ENCODE peak calls at places on chromosomes 2 and 18, in five cellular contexts. J is NT2/D1, T is HepG2, Z is GM12878, X is H1. K is an unnamed sample.

GRCh38 chr18:11327656-11328055 is 178.3 kb upstream of the PIEZO2 start:
- DNase-seq in J (no peak), X (no peak), Z (no peak), T (no peak), K (no peak)

GRCh38 chr2:24409700-24410556 is 49.6 kb upstream of the ITSN2 start:
- DNase-seq in X (no peak), T (peak), J (peak), Z (peak), K (peak)

GRCh38 chr2:74887445-74887951 is 53.6 kb downstream of the HK2 start:
- DNase-seq in J (no peak), T (no peak), X (no peak), Z (no peak), K (no peak)

GRCh38 chr18:79784071-79784913 is 13.4 kb upstream of the KCNG2 start:
- DNase-seq in X (no peak), J (no peak), Z (no peak), T (no peak), K (no peak)

GRCh38 chr2:71505086-71505769 is 51.9 kb downstream of the DYSF start:
- DNase-seq in X (no peak), T (no peak), J (no peak), Z (no peak), K (no peak)

GRCh38 chr2:215612770-215613169 is 176.9 kb upstream of the FN1 start:
- DNase-seq in J (no peak), T (no peak), Z (no peak), X (no peak), K (no peak)

GRCh38 chr2:18834341-18834740 is 245.0 kb upstream of the NT5C1B start:
- DNase-seq in Z (no peak), X (no peak), T (no peak), J (no peak), K (no peak)

GRCh38 chr2:157792345-157793052 is 83.6 kb downstream of the ACVR1 start:
- DNase-seq in X (no peak), J (no peak), T (no peak), Z (no peak), K (no peak)

GRCh38 chr2:18378020-18378653 is 182.3 kb downstream of the RDH14 start:
- DNase-seq in X (no peak), T (peak), J (peak), Z (no peak), K (peak)

GRCh38 chr2:146634256-146635068 is 1210.4 kb upstream of the ACVR2A start:
- DNase-seq in X (no peak), T (no peak), Z (no peak), J (no peak), K (no peak)

GRCh38 chr2:95374451-95374915 is 28.0 kb upstream of the FAHD2A start:
- DNase-seq in T (no peak), Z (no peak), X (no peak), J (no peak), K (no peak)

GRCh38 chr2:238129166-238130010 is 9.1 kb upstream of the KLHL30 start:
- DNase-seq in Z (no peak), X (no peak), T (no peak), J (no peak), K (no peak)

GRCh38 chr2:137249463-137249862 is 484.1 kb downstream of the THSD7B start:
- DNase-seq in Z (no peak), T (no peak), X (no peak), J (no peak), K (no peak)

GRCh38 chr2:53036196-53036595 is 731.4 kb upstream of the CHAC2 start:
- DNase-seq in Z (no peak), J (no peak), T (no peak), X (no peak), K (no peak)

GRCh38 chr2:29014811-29015414 is 33.8 kb downstream of the TOGARAM2 start:
- DNase-seq in T (no peak), Z (no peak), X (no peak), J (no peak), K (no peak)

GRCh38 chr2:147843421-147843863 is 1.4 kb upstream of the ACVR2A start:
- DNase-seq in X (no peak), T (no peak), J (peak), Z (no peak), K (no peak)

GRCh38 chr2:117835990-117836760 is 21.7 kb downstream of the DDX18 start:
- DNase-seq in J (peak), Z (no peak), T (peak), X (no peak), K (peak)

GRCh38 chr2:238864207-238865014 is 16.5 kb downstream of the TWIST2 start:
- DNase-seq in Z (no peak), X (peak), T (peak), J (peak), K (peak)

GRCh38 chr2:156331572-156332451 is 709 bp downstream of the NR4A2 start:
- DNase-seq in X (no peak), T (no peak), J (no peak), Z (no peak), K (peak)

GRCh38 chr18:8998481-8999217 is 103.8 kb upstream of the NDUFV2 start:
- DNase-seq in T (no peak), Z (no peak), X (no peak), J (no peak), K (no peak)

GRCh38 chr2:156512451-156512850 is 76.3 kb downstream of the GPD2 start:
- DNase-seq in Z (no peak), X (no peak), T (no peak), J (no peak), K (no peak)

GRCh38 chr2:12727085-12727484 is 10.3 kb downstream of the TRIB2 start:
- DNase-seq in T (no peak), J (no peak), X (no peak), Z (no peak), K (no peak)

GRCh38 chr18:13464432-13465125 is 246.0 kb downstream of the LDLRAD4 start:
- DNase-seq in X (no peak), T (no peak), Z (peak), J (no peak), K (no peak)

GRCh38 chr2:83970262-83970929 is 488.7 kb downstream of the SUCLG1 start:
- DNase-seq in Z (no peak), J (no peak), X (no peak), T (no peak), K (no peak)

GRCh38 chr2:166246901-166247300 is 119.1 kb upstream of the SCN1A start:
- DNase-seq in Z (no peak), X (no peak), T (no peak), J (no peak), K (no peak)

GRCh38 chr2:149456285-149456684 is 125.9 kb downstream of the LYPD6 start:
- DNase-seq in J (no peak), Z (no peak), T (peak), X (peak), K (no peak)

GRCh38 chr2:157107877-157108276 is 149.6 kb upstream of the GALNT5 start:
- DNase-seq in J (no peak), X (no peak), T (no peak), Z (no peak), K (no peak)

GRCh38 chr2:147442766-147443165 is 402.1 kb upstream of the ACVR2A start:
- DNase-seq in J (no peak), T (no peak), Z (no peak), X (no peak), K (no peak)

GRCh38 chr2:48504647-48505327 is 25.2 kb upstream of the STON1 start:
- DNase-seq in T (no peak), Z (no peak), X (no peak), J (no peak), K (no peak)

GRCh38 chr2:234145511-234145910 is 95.0 kb downstream of the SPP2 start:
- DNase-seq in T (no peak), J (no peak), X (no peak), Z (no peak), K (no peak)

GRCh38 chr2:234146087-234146826 is 95.8 kb downstream of the SPP2 start:
- DNase-seq in X (no peak), Z (no peak), T (no peak), J (no peak), K (no peak)

GRCh38 chr2:234145057-234145456 is 94.6 kb downstream of the SPP2 start:
- DNase-seq in T (no peak), J (no peak), X (no peak), Z (no peak), K (no peak)

GRCh38 chr2:234142530-234142929 is 92.0 kb downstream of the SPP2 start:
- DNase-seq in X (no peak), Z (no peak), T (no peak), J (no peak), K (no peak)

GRCh38 chr2:234147335-234147861 is 96.9 kb downstream of the SPP2 start:
- DNase-seq in Z (no peak), X (no peak), J (no peak), T (no peak), K (no peak)
- TF ChIP-seq SUZ12 in Z (no peak), X (no peak), J (no peak), T (no peak), K (no peak)

GRCh38 chr18:62998443-62998842 is 283.1 kb downstream of the PHLPP1 start:
- DNase-seq in J (no peak), T (no peak), X (no peak), Z (no peak), K (no peak)

GRCh38 chr18:62999921-63000320 is 284.6 kb downstream of the PHLPP1 start:
- DNase-seq in Z (no peak), X (no peak), J (no peak), T (no peak), K (no peak)

GRCh38 chr18:62992877-62993365 is 277.6 kb downstream of the PHLPP1 start:
- DNase-seq in T (no peak), J (no peak), Z (no peak), X (no peak), K (no peak)

GRCh38 chr18:62999392-62999791 is 284.1 kb downstream of the PHLPP1 start:
- DNase-seq in X (no peak), J (no peak), T (no peak), Z (no peak), K (no peak)

GRCh38 chr18:62996552-62996951 is 281.2 kb downstream of the PHLPP1 start:
- DNase-seq in X (no peak), T (no peak), Z (no peak), J (no peak), K (no peak)
- TF ChIP-seq SUZ12 in X (no peak), T (no peak), Z (no peak), J (no peak), K (no peak)

GRCh38 chr2:225122007-225122406 is 79.7 kb upstream of the DOCK10 start:
- DNase-seq in J (no peak), X (no peak), T (no peak), Z (no peak), K (no peak)
- TF ChIP-seq SUZ12 in J (no peak), X (no peak), T (no peak), Z (no peak), K (no peak)

DNA sequence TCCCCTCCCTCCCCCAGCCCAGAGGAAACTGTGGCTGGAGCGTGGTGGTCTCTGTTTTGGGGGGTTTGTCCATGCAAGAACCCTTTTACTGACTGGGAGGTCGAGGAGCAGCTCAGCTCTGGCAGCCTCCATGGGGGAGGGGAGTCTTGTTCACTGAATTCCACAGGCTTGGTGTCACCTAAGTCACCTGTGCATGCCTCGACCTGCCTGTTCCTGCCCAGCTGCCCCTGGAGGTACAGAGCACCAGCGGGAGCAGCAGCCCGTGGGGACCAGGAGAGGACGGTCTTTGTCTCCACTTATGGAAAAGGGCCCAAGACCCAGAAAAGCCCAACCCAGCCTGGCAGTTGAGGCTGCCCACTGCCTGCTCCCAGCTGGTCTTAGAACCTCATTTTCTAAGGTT is 168.7 kb upstream of the AGAP1 start:
- DNase-seq in X (no peak), Z (no peak), T (no peak), J (no peak), K (no peak)
- TF ChIP-seq SUZ12 in X (no peak), Z (no peak), T (no peak), J (no peak), K (no peak)

DNA sequence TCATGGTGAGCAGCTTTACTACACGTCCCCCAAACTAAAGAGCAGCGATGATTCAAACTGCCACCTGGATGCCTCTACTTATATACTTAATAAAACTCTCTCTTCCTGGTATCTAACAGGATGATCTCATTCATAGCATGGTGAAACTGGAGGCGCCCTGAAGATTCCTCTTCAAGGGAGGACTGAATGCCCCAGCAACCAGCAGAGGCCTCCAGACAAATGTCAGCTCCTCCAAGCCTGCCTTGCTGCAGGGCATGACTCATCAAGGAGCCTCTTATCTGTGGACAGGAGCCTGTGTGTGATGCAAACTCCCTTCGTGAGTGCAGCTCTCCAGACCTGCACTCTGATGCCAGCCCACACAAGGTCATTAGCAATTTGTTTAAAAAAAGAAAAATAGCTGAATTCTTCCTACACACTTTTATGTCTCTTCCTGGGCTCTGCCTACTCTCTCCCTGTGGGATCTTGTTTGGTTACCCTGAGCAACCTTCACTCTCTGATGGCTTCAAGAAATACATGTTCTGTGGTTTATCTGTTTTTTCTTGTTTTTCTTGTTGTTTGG is 30.2 kb downstream of the LONRF2 start:
- DNase-seq in X (no peak), T (peak), Z (no peak), J (peak), K (peak)
- TF ChIP-seq SUZ12 in X (no peak), T (no peak), Z (no peak), J (no peak), K (no peak)

DNA sequence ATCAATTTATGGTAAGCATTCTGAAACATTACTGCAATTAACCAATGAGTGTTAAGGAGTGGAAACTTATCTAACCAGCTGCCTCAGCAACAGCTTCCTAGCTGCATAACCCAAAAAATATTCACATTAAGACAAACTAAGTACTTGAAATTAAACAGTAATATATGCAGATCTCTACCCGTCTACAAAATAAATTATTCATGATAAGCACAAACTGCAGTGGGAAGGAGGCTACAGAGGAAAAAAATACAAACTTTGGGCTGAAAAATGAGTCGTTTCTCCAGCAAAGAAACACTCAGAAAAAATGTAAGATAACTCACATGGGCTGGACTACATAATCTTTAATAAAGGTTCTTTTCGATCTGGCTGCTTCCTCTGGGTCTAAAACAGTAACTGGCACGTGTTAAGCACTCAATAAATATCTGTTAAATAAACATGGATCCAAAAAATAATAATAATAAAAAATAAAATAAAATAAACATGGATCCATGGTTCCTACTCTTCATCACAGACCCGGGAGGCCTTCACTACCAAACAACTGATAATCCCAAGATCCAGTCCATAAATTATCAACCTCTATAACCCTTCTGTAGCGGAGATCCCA is 1.2 kb downstream of the NBAS start:
- DNase-seq in J (no peak), X (no peak), Z (no peak), T (no peak), K (no peak)
- TF ChIP-seq SUZ12 in J (no peak), X (no peak), Z (no peak), T (no peak), K (no peak)

GRCh38 chr2:32168513-32168912 is 2.8 kb downstream of the SLC30A6 start:
- DNase-seq in X (no peak), J (no peak), Z (peak), T (no peak), K (no peak)
- TF ChIP-seq SUZ12 in X (no peak), J (no peak), Z (no peak), T (no peak), K (no peak)

DNA sequence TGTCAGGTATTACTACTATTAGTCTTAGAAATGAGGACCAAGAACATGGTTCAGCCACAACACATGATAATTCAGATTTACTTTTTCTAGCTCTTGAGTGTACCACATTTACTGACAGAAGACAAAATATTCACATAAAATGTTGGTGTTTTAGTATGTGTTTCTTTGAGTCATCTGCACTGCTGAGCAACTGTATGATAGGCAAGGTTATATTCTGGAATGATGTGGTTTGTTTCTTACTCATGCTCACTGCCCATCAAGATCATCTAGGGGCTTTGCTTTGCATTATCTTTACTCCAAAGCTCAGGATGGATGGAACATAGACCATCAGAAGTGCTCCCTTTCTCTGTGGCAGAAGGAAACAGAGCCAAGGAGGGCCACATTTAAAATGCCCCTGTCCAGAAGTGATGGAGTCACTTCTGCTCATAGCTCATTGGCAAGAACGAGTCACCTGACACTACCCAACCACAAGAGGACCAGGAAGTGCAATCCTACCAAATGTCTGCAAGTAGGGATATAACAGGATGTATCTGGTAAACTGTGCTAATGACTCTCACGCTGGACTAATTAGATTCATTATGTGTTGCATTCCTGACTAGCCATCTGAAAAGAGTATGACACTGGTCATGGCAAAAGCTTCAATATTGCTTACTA is 81.5 kb downstream of the DIS3L2 start:
- DNase-seq in X (no peak), J (no peak), T (no peak), Z (no peak), K (no peak)
- TF ChIP-seq SUZ12 in X (no peak), J (no peak), T (no peak), Z (no peak), K (no peak)